ENCODE peak calls at places on chromosomes 7 and 10, in five cellular contexts. C is PC-3, J is MM.1S, O is neural progenitor cell, T is IMR-90. P is an unnamed sample.

GRCh38 chr7:65475734-65476319 is 102.2 kb downstream of the ZNF92 start:
- DNase-seq in C (peak; percentile 70), J (peak; percentile 95), O (no peak), T (no peak), P (no peak)

GRCh38 chr10:79142064-79142491 is 73.3 kb downstream of the ZMIZ1 start:
- DNase-seq in C (no peak), J (no peak), O (no peak), T (peak; percentile 85), P (no peak)

GRCh38 chr7:135845415-135846075 is 96.9 kb upstream of the FAM180A start:
- DNase-seq in C (no peak), J (no peak), O (no peak), T (no peak), P (no peak)

GRCh38 chr7:112995091-112995824 is 91.4 kb downstream of the GPR85 start:
- DNase-seq in C (peak; percentile 50), J (no peak), O (no peak), T (peak; percentile 73), P (peak; percentile 67)

GRCh38 chr7:71131753-71132520 is at the start of gene GALNT17:
- DNase-seq in C (no peak), J (no peak), O (peak; percentile 63), T (no peak), P (peak; percentile 1)

GRCh38 chr7:149870274-149870673 is 3.5 kb upstream of the ATP6V0E2 start:
- DNase-seq in C (no peak), J (no peak), O (no peak), T (no peak), P (no peak)

GRCh38 chr7:20359397-20359963 is 28.8 kb downstream of the ITGB8 start:
- DNase-seq in C (no peak), J (no peak), O (no peak), T (peak; percentile 56), P (no peak)

GRCh38 chr10:10792681-10793080 is 225.0 kb upstream of the CELF2 start:
- DNase-seq in C (peak; percentile 58), J (no peak), O (peak; percentile 65), T (peak; percentile 86), P (peak; percentile 66)

GRCh38 chr7:27697861-27698430 is 35.3 kb upstream of the HIBADH start:
- DNase-seq in C (peak; percentile 28), J (no peak), O (no peak), T (peak; percentile 49), P (no peak)

GRCh38 chr10:3955493-3955892 is 170.5 kb upstream of the KLF6 start:
- DNase-seq in C (no peak), J (no peak), O (peak; percentile 74), T (peak; percentile 20), P (no peak)

GRCh38 chr7:42407828-42408227 is 170.8 kb upstream of the GLI3 start:
- DNase-seq in C (peak; percentile 58), J (no peak), O (no peak), T (no peak), P (no peak)

GRCh38 chr7:105963038-105963667 is at the start of gene CDHR3:
- DNase-seq in C (no peak), J (no peak), O (no peak), T (no peak), P (no peak)

DNA sequence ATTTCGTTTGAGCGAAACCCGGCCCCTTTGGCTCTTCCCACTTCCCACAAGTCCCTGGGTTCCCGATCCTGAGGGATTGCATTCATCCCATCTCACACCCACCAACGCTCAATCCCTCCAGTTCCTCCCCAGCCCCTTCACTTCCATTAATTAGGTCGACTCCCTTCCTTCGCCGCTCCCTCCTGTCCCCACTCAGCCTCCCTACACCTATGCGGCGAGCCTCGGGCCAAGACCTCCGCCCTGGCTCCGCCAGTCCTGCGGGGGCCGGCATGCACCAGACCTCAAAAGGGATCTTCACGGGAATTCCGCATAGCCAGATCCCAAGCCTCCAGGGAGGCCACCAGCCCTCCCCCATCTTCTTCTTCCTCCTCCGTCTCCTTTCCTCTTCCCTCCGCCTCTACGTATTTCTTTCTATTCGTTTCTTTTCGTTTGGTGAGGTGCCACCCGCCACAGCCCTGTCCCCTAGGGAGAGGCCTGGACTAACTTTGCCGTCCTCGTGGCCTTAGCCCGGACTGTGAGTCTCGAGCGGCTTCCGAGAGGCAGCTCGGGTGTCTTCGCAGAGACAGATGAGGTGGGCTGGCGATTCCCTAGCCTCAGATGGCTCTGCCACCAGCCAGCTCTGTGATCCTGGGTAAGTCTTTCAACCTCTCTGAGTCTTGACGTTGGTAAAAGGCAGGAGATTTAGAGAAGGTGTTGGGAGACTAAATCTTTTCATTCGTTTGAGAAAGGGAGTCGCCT is 8.0 kb upstream of the LBX1 start:
- DNase-seq in C (no peak), J (no peak), O (peak; percentile 72), T (no peak), P (no peak)
- H3K4me3 ChIP-seq in C (no peak overlapping the region), J (no peak overlapping the region), O (peak overlapping the region; percentile 23), T (no peak overlapping the region), P (no peak overlapping the region)

GRCh38 chr7:158098125-158099030 is 489.2 kb downstream of the PTPRN2 start:
- DNase-seq in C (no peak), J (no peak), O (no peak), T (no peak), P (no peak)

GRCh38 chr7:158101821-158102450 is 485.7 kb downstream of the PTPRN2 start:
- DNase-seq in C (no peak), J (no peak), O (no peak), T (no peak), P (no peak)

GRCh38 chr7:158106272-158106671 is 481.4 kb downstream of the PTPRN2 start:
- DNase-seq in C (no peak), J (no peak), O (no peak), T (no peak), P (no peak)

GRCh38 chr7:158103378-158103777 is 484.2 kb downstream of the PTPRN2 start:
- DNase-seq in C (no peak), J (no peak), O (no peak), T (no peak), P (no peak)

DNA sequence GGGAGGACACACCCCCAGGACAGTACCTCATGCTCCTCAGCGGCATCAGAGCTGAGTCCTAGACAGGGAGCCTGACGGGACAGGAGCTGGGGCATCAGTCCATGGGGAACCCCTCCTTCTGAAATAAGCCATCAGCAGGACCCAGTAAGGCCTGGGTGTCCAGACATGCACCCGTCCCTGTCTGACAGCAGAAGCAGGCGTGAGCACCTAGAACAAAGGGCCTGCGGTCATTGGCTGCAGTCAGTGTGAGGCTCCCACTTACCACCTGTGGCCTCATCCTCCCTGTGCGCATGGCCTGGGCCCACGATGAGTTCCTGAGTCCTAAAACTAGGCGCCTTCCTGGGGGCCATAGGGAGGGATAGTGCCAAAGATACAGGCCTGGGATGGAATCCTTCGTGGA is 484.7 kb downstream of the PTPRN2 start:
- DNase-seq in C (no peak), J (no peak), O (no peak), T (no peak), P (no peak)
- H3K9me3 ChIP-seq in C (no peaks in the 10 kb centered on the region), J (no peaks in the 10 kb centered on the region), O (no peaks in the 10 kb centered on the region), T (peaks cover 48% of the 10 kb centered on the region), P (no peaks in the 10 kb centered on the region)

GRCh38 chr7:31054608-31055273 is 2.6 kb downstream of the ADCYAP1R1 start:
- DNase-seq in C (no peak), J (no peak), O (no peak), T (no peak), P (no peak)
- H3K27me3 ChIP-seq in C (peaks cover 40% of the 10 kb centered on the region), J (peaks cover 31% of the 10 kb centered on the region), O (peaks cover 94% of the 10 kb centered on the region), T (peaks cover 49% of the 10 kb centered on the region), P (peaks cover 18% of the 10 kb centered on the region)

GRCh38 chr7:22662490-22663145 is 64.4 kb upstream of the IL6 start:
- DNase-seq in C (no peak), J (no peak), O (no peak), T (no peak), P (no peak)
- H3K4me3 ChIP-seq in C (no peak overlapping the region), J (no peak overlapping the region), O (no peak overlapping the region), T (no peak overlapping the region), P (no peak overlapping the region)

GRCh38 chr10:133295426-133296320 is 13.0 kb downstream of the TUBGCP2 start:
- DNase-seq in C (no peak), J (no peak), O (no peak), T (no peak), P (no peak)
- H3K9me3 ChIP-seq in C (no peaks in the 10 kb centered on the region), J (no peaks in the 10 kb centered on the region), O (no peaks in the 10 kb centered on the region), T (no peaks in the 10 kb centered on the region), P (no peaks in the 10 kb centered on the region)

P was measured in MG63.